ENCODE peak calls at places on chromosomes 6 and 20, in four cellular contexts. R is LoVo; T is stimulated activated CD4-positive, alpha-beta T cell treated with anti-CD3 and anti-CD28 coated beads, Interleukin-2, amount 100 ng/mL, for 24 hours; S is mucosa of descending colon. U is an unnamed sample.

GRCh38 chr20:46512943-46513844 is at the start of gene ZNF334:
- DNase-seq in R (no peak), S (peak; percentile 65), T (peak; percentile 69), U (peak; percentile 90)

GRCh38 chr6:83741089-83741488 is 32.2 kb upstream of the SNAP91 start:
- DNase-seq in T (no peak), S (no peak), R (no peak), U (no peak)

GRCh38 chr6:75290558-75290957 is 6.0 kb upstream of the TMEM30A start:
- DNase-seq in S (no peak), R (no peak), T (no peak), U (no peak)

GRCh38 chr6:53432318-53433161 is 83.8 kb upstream of the ELOVL5 start:
- DNase-seq in T (no peak), R (no peak), S (no peak), U (peak; percentile 62)

GRCh38 chr6:100228437-100229424 is 234.7 kb upstream of the MCHR2 start:
- DNase-seq in T (peak; percentile 49), R (peak; percentile 73), S (peak; percentile 80), U (peak; percentile 85)

GRCh38 chr6:107185570-107185969 is 70.3 kb upstream of the BEND3 start:
- DNase-seq in R (no peak), T (no peak), S (peak; percentile 11), U (peak; percentile 49)

GRCh38 chr20:59802471-59803221 is 130.8 kb downstream of the SYCP2 start:
- DNase-seq in S (no peak), T (no peak), R (no peak), U (no peak)

GRCh38 chr6:129567374-129567773 is 142.6 kb downstream of the ARHGAP18 start:
- DNase-seq in T (peak; percentile 61), S (peak; percentile 40), R (no peak), U (peak; percentile 25)

GRCh38 chr20:13274311-13274965 is 53.4 kb downstream of the ISM1 start:
- DNase-seq in S (no peak), T (no peak), R (no peak), U (peak; percentile 22)

GRCh38 chr6:161010418-161010817 is 18.8 kb downstream of the MAP3K4 start:
- DNase-seq in R (no peak), S (no peak), T (no peak), U (no peak)

GRCh38 chr6:159836294-159837140 is 36.4 kb downstream of the PNLDC1 start:
- DNase-seq in T (no peak), S (no peak), R (no peak), U (peak; percentile 20)

GRCh38 chr20:47055699-47056369 is 161.2 kb downstream of the EYA2 start:
- DNase-seq in T (no peak), R (no peak), S (peak; percentile 33), U (peak; percentile 14)

GRCh38 chr6:22147983-22148797 is 148.6 kb downstream of the PRL start:
- DNase-seq in T (no peak), R (no peak), S (peak; percentile 40), U (peak; percentile 38)

GRCh38 chr20:17887331-17888030 is 81.1 kb downstream of the SNX5 start:
- DNase-seq in S (peak; percentile 55), T (no peak), R (no peak), U (no peak)

GRCh38 chr6:128415387-128415786 is 105.0 kb downstream of the PTPRK start:
- DNase-seq in R (no peak), S (no peak), T (no peak), U (no peak)

GRCh38 chr6:16982827-16983226 is 119.0 kb upstream of the STMND1 start:
- DNase-seq in R (no peak), T (no peak), S (no peak), U (no peak)

GRCh38 chr20:11247943-11248475 is 574.2 kb upstream of the JAG1 start:
- DNase-seq in S (no peak), T (no peak), R (no peak), U (no peak)

GRCh38 chr6:72350256-72350875 is 271.5 kb upstream of the KCNQ5 start:
- DNase-seq in R (no peak), S (no peak), T (no peak), U (no peak)

GRCh38 chr6:154197176-154197850 is 158.3 kb downstream of the OPRM1 start:
- DNase-seq in S (no peak), T (no peak), R (no peak), U (no peak)

GRCh38 chr6:679282-679681 is 13.7 kb downstream of the EXOC2 start:
- DNase-seq in T (no peak), R (no peak), S (no peak), U (no peak)

GRCh38 chr6:37460805-37461204 is 27.8 kb downstream of the CMTR1 start:
- DNase-seq in S (no peak), R (no peak), T (no peak), U (no peak)

GRCh38 chr6:13539572-13539971 is 34.8 kb upstream of the SIRT5 start:
- DNase-seq in R (no peak), S (no peak), T (no peak), U (no peak)

GRCh38 chr20:34544109-34544793 is 14.3 kb upstream of the MAP1LC3A start:
- DNase-seq in R (no peak), S (peak; percentile 36), T (peak; percentile 43), U (no peak)

GRCh38 chr6:142356271-142356938 is 54.6 kb downstream of the ADGRG6 start:
- DNase-seq in S (no peak), T (no peak), R (no peak), U (no peak)

GRCh38 chr20:29408034-29408695 is 1849.3 kb upstream of the DEFB115 start:
- DNase-seq in T (no peak), S (no peak), R (no peak), U (peak; percentile 11)

GRCh38 chr6:17816921-17817611 is 110.3 kb upstream of the NUP153 start:
- DNase-seq in T (no peak), R (no peak), S (no peak), U (peak; percentile 22)

GRCh38 chr6:168161371-168161750 is 82.3 kb upstream of the FRMD1 start:
- DNase-seq in T (no peak), R (no peak), S (no peak), U (no peak)

GRCh38 chr6:125821825-125822281 is 31.1 kb downstream of the NCOA7 start:
- DNase-seq in R (peak; percentile 67), T (no peak), S (peak; percentile 75), U (peak; percentile 26)

GRCh38 chr6:13273931-13274706 is 54.2 kb downstream of the TBC1D7 start:
- DNase-seq in S (peak; percentile 31), T (peak; percentile 62), R (no peak), U (no peak)

GRCh38 chr6:13268914-13269532 is 59.3 kb downstream of the TBC1D7 start:
- DNase-seq in S (no peak), R (no peak), T (no peak), U (peak; percentile 40)

GRCh38 chr20:36645998-36646397 is at the start of gene SLA2:
- DNase-seq in R (no peak), S (peak; percentile 51), T (peak; percentile 65), U (no peak)

GRCh38 chr6:49548613-49549304 is 1.7 kb upstream of the C6orf141 start:
- DNase-seq in R (no peak), T (no peak), S (no peak), U (no peak)

GRCh38 chr6:170260686-170261085 is 30.2 kb downstream of the DLL1 start:
- DNase-seq in R (peak; percentile 2), S (no peak), T (no peak), U (no peak)

GRCh38 chr6:25866011-25866410 is 8.0 kb downstream of the SLC17A3 start:
- DNase-seq in R (no peak), S (peak; percentile 3), T (no peak), U (no peak)